ENCODE peak calls at places on chromosomes 13 and 19, in five cellular contexts. One of them, this sample, is unnamed.

GRCh38 chr19:47209323-47210179 is 21.4 kb downstream of the BBC3 start:
- DNase-seq in T-helper 2 cell: no peak
- DNase-seq in pancreas: no peak
- DNase-seq in renal cortical epithelial cell: no peak
- DNase-seq in fibroblast of pulmonary artery: no peak
- DNase-seq in this sample: no peak

GRCh38 chr13:41919031-41919740 is 41.7 kb downstream of the VWA8 start:
- DNase-seq in T-helper 2 cell: no peak
- DNase-seq in pancreas: no peak
- DNase-seq in renal cortical epithelial cell: no peak
- DNase-seq in fibroblast of pulmonary artery: no peak
- DNase-seq in this sample: no peak

GRCh38 chr19:34145741-34146202 is 26.5 kb upstream of the LSM14A start:
- DNase-seq in T-helper 2 cell: peak
- DNase-seq in pancreas: no peak
- DNase-seq in renal cortical epithelial cell: peak
- DNase-seq in fibroblast of pulmonary artery: peak
- DNase-seq in this sample: peak

GRCh38 chr13:83229574-83230300 is 652.5 kb downstream of the SLITRK1 start:
- DNase-seq in T-helper 2 cell: no peak
- DNase-seq in pancreas: no peak
- DNase-seq in renal cortical epithelial cell: no peak
- DNase-seq in fibroblast of pulmonary artery: peak
- DNase-seq in this sample: no peak

GRCh38 chr13:102291587-102292218 is 110.1 kb downstream of the FGF14 start:
- DNase-seq in T-helper 2 cell: no peak
- DNase-seq in pancreas: no peak
- DNase-seq in renal cortical epithelial cell: peak
- DNase-seq in fibroblast of pulmonary artery: peak
- DNase-seq in this sample: no peak

GRCh38 chr19:3699741-3700241 is 477 bp downstream of the PIP5K1C start:
- DNase-seq in T-helper 2 cell: no peak
- DNase-seq in pancreas: no peak
- DNase-seq in renal cortical epithelial cell: no peak
- DNase-seq in fibroblast of pulmonary artery: no peak
- DNase-seq in this sample: no peak

GRCh38 chr13:65166675-65167074 is 2063.5 kb downstream of the PCDH9 start:
- DNase-seq in T-helper 2 cell: no peak
- DNase-seq in pancreas: no peak
- DNase-seq in renal cortical epithelial cell: no peak
- DNase-seq in fibroblast of pulmonary artery: no peak
- DNase-seq in this sample: no peak

GRCh38 chr13:114140131-114140908 is 7.9 kb upstream of the RASA3 start:
- DNase-seq in T-helper 2 cell: no peak
- DNase-seq in pancreas: no peak
- DNase-seq in renal cortical epithelial cell: no peak
- DNase-seq in fibroblast of pulmonary artery: no peak
- DNase-seq in this sample: no peak

GRCh38 chr19:20238025-20238623 is 71.1 kb downstream of the ZNF486 start:
- DNase-seq in T-helper 2 cell: peak
- DNase-seq in pancreas: peak
- DNase-seq in renal cortical epithelial cell: peak
- DNase-seq in fibroblast of pulmonary artery: peak
- DNase-seq in this sample: peak

GRCh38 chr13:113947321-113948033 is 26.4 kb downstream of the C13orf46 start:
- DNase-seq in T-helper 2 cell: no peak
- DNase-seq in pancreas: no peak
- DNase-seq in renal cortical epithelial cell: peak
- DNase-seq in fibroblast of pulmonary artery: peak
- DNase-seq in this sample: peak

GRCh38 chr19:3699071-3699740 is 1.1 kb downstream of the PIP5K1C start:
- DNase-seq in T-helper 2 cell: no peak
- DNase-seq in pancreas: peak
- DNase-seq in renal cortical epithelial cell: no peak
- DNase-seq in fibroblast of pulmonary artery: peak
- DNase-seq in this sample: peak

GRCh38 chr19:9673912-9674668 is 810 bp downstream of the ZNF562 start:
- DNase-seq in T-helper 2 cell: no peak
- DNase-seq in pancreas: no peak
- DNase-seq in renal cortical epithelial cell: peak
- DNase-seq in fibroblast of pulmonary artery: peak
- DNase-seq in this sample: no peak

GRCh38 chr13:48038763-48039162 is 1.2 kb downstream of the NUDT15 start:
- DNase-seq in T-helper 2 cell: no peak
- DNase-seq in pancreas: no peak
- DNase-seq in renal cortical epithelial cell: no peak
- DNase-seq in fibroblast of pulmonary artery: no peak
- DNase-seq in this sample: no peak

GRCh38 chr19:29683009-29683408 is 17.7 kb downstream of the PLEKHF1 start:
- DNase-seq in T-helper 2 cell: no peak
- DNase-seq in pancreas: no peak
- DNase-seq in renal cortical epithelial cell: peak
- DNase-seq in fibroblast of pulmonary artery: peak
- DNase-seq in this sample: no peak

GRCh38 chr19:22256856-22257255 is 29.4 kb upstream of the ZNF729 start:
- DNase-seq in T-helper 2 cell: no peak
- DNase-seq in pancreas: no peak
- DNase-seq in renal cortical epithelial cell: no peak
- DNase-seq in fibroblast of pulmonary artery: no peak
- DNase-seq in this sample: no peak